ENCODE peak calls at places on chromosomes 4 and X, in seven cellular contexts. P is AG04450; N is cardiac fibroblast; Z is stimulated activated CD4-positive, alpha-beta T cell treated with anti-CD3 and anti-CD28 coated beads, Interleukin-1b, Interleukin-23, amount 100 ng/mL, for 4 hours; G is CD8-positive, alpha-beta memory T cell; J is hepatic stellate cell; H is COR-L47. F is an unnamed sample.

GRCh38 chr4:61152433-61152832 is 47.7 kb upstream of the ADGRL3 start:
- DNase-seq in H (no peak), J (no peak), P (no peak), G (no peak), N (no peak), Z (no peak), F (no peak)

GRCh38 chr4:141576585-141577110 is 59.7 kb upstream of the IL15 start:
- DNase-seq in N (no peak), H (no peak), P (no peak), Z (no peak), G (no peak), J (no peak), F (no peak)

GRCh38 chr4:122603156-122603574 is 17.7 kb downstream of the IL21 start:
- DNase-seq in N (no peak), J (no peak), Z (no peak), H (no peak), P (no peak), G (no peak), F (no peak)

GRCh38 chr4:106478152-106478551 is 109.6 kb upstream of the GIMD1 start:
- DNase-seq in G (no peak), J (no peak), P (no peak), Z (no peak), H (peak; percentile 17), N (no peak), F (no peak)

GRCh38 chr4:3880595-3881120 is 114.5 kb downstream of the ADRA2C start:
- DNase-seq in P (no peak), H (peak; percentile 69), G (peak; percentile 59), Z (peak; percentile 52), J (peak; percentile 69), N (peak; percentile 56), F (peak; percentile 51)

GRCh38 chr4:101643201-101643600 is 147.3 kb upstream of the BANK1 start:
- DNase-seq in Z (no peak), H (no peak), N (no peak), G (no peak), P (no peak), J (no peak), F (no peak)

GRCh38 chr4:119861731-119862130 is 204.9 kb downstream of the MAD2L1 start:
- DNase-seq in N (no peak), Z (no peak), H (no peak), G (no peak), P (no peak), J (no peak), F (no peak)

GRCh38 chr4:150976478-150977118 is 38.5 kb downstream of the LRBA start:
- DNase-seq in J (no peak), H (no peak), G (no peak), Z (no peak), P (no peak), N (no peak), F (no peak)

GRCh38 chrX:151984328-151984727 is 9.9 kb upstream of the GABRE start:
- DNase-seq in N (peak; percentile 88), P (no peak), Z (no peak), H (no peak), J (no peak), G (no peak), F (no peak)

GRCh38 chr4:183600189-183600685 is 58.7 kb downstream of the RWDD4 start:
- DNase-seq in P (no peak), N (peak; percentile 22), H (no peak), G (no peak), Z (no peak), J (no peak), F (no peak)

GRCh38 chrX:103187953-103188475 is 26.9 kb upstream of the BEX4 start:
- DNase-seq in H (no peak), J (no peak), P (no peak), G (no peak), Z (no peak), N (no peak), F (no peak)

GRCh38 chr4:182653596-182653995 is 263.6 kb downstream of the DCTD start:
- DNase-seq in N (peak; percentile 2), P (no peak), H (no peak), Z (no peak), J (no peak), G (no peak), F (no peak)

GRCh38 chrX:110806145-110806544 is 10.5 kb upstream of the CHRDL1 start:
- DNase-seq in H (no peak), N (peak; percentile 2), J (no peak), P (no peak), G (no peak), Z (no peak), F (no peak)

GRCh38 chr4:169912996-169913395 is 113.2 kb downstream of the MFAP3L start:
- DNase-seq in H (no peak), P (no peak), Z (no peak), G (no peak), N (no peak), J (no peak), F (no peak)

GRCh38 chr4:109574931-109575804 is 15.1 kb downstream of the MCUB start:
- DNase-seq in P (no peak), G (no peak), Z (no peak), J (no peak), N (no peak), H (peak; percentile 76), F (no peak)

GRCh38 chrX:50814701-50815476 is 895 bp upstream of the SHROOM4 start:
- DNase-seq in J (no peak), G (no peak), N (peak; percentile 30), P (no peak), H (no peak), Z (no peak), F (no peak)